ENCODE peak calls at places on chromosomes 7 and 10, in four cellular contexts. Z is IMR-90, I is upper lobe of right lung, S is tibial artery. W is an unnamed sample.

GRCh38 chr10:117615649-117616048 is 73.1 kb downstream of the EMX2 start:
- DNase-seq in Z (no peak), S (no peak), I (no peak), W (no peak)

GRCh38 chr10:89476150-89476549 is 59.2 kb downstream of the SLC16A12 start:
- DNase-seq in I (no peak), S (no peak), Z (no peak), W (no peak)

GRCh38 chr7:122827763-122828162 is 58.5 kb downstream of the CADPS2 start:
- DNase-seq in S (no peak), I (no peak), Z (no peak), W (no peak)

GRCh38 chr7:68963547-68963946 is 634.7 kb upstream of the AUTS2 start:
- DNase-seq in I (no peak), S (no peak), Z (peak; percentile 10), W (no peak)

GRCh38 chr7:120472892-120473291 is 199.9 kb downstream of the KCND2 start:
- DNase-seq in S (no peak), I (no peak), Z (no peak), W (no peak)

GRCh38 chr7:158685727-158686126 is 18.9 kb downstream of the NCAPG2 start:
- DNase-seq in I (no peak), S (no peak), Z (peak; percentile 33), W (no peak)

GRCh38 chr7:101746311-101746710 is 71.1 kb upstream of the CUX1 start:
- DNase-seq in Z (no peak), I (no peak), S (no peak), W (no peak)

GRCh38 chr10:80407836-80408197 is 534 bp upstream of the PRXL2A start:
- DNase-seq in Z (no peak), S (no peak), I (peak; percentile 79), W (no peak)

GRCh38 chr7:23261843-23262452 is 15.4 kb downstream of the GPNMB start:
- DNase-seq in I (no peak), S (peak; percentile 43), Z (peak; percentile 67), W (peak; percentile 42)

GRCh38 chr7:25098096-25099046 is 26.7 kb downstream of the CYCS start:
- DNase-seq in Z (peak; percentile 75), I (no peak), S (peak; percentile 27), W (peak; percentile 34)

GRCh38 chr7:120055300-120055699 is 217.7 kb upstream of the KCND2 start:
- DNase-seq in I (no peak), Z (peak; percentile 78), S (no peak), W (no peak)

GRCh38 chr10:80814147-80814652 is 276.5 kb downstream of the SH2D4B start:
- DNase-seq in I (no peak), S (no peak), Z (no peak), W (no peak)

GRCh38 chr7:100785878-100786277 is 41.4 kb downstream of the EPHB4 start:
- DNase-seq in Z (no peak), I (no peak), S (no peak), W (no peak)

GRCh38 chr10:73247509-73248258 is 629 bp upstream of the DNAJC9 start:
- DNase-seq in I (no peak), S (no peak), Z (peak; percentile 33), W (no peak)

GRCh38 chr10:50788951-50789904 is 49.5 kb downstream of the ASAH2B start:
- DNase-seq in S (no peak), I (no peak), Z (peak; percentile 42), W (no peak)

GRCh38 chr10:88974446-88975376 is 15.9 kb upstream of the FAS start:
- DNase-seq in Z (peak; percentile 44), I (no peak), S (no peak), W (no peak)

GRCh38 chr7:151690597-151690996 is 170.9 kb upstream of the RHEB start:
- DNase-seq in I (no peak), Z (peak; percentile 77), S (no peak), W (no peak)

GRCh38 chr10:13319166-13319565 is 19.3 kb upstream of the PHYH start:
- DNase-seq in S (no peak), Z (no peak), I (no peak), W (no peak)

GRCh38 chr7:27184342-27185012 is 555 bp downstream of the HOXA11 start:
- DNase-seq in S (peak; percentile 45), Z (peak; percentile 27), I (peak; percentile 68), W (no peak)

GRCh38 chr7:37201003-37201875 is 247.4 kb downstream of the ELMO1 start:
- DNase-seq in I (peak; percentile 74), S (peak; percentile 87), Z (peak; percentile 68), W (peak; percentile 10)

GRCh38 chr7:101780281-101780680 is 37.1 kb upstream of the CUX1 start:
- DNase-seq in Z (no peak), S (no peak), I (no peak), W (no peak)

GRCh38 chr10:131946321-131946751 is 35.4 kb downstream of the BNIP3 start:
- DNase-seq in Z (peak; percentile 91), I (peak; percentile 47), S (no peak), W (no peak)

GRCh38 chr10:90817173-90817889 is 40.5 kb downstream of the HTR7 start:
- DNase-seq in Z (no peak), S (no peak), I (no peak), W (no peak)

GRCh38 chr10:127496045-127496444 is 53.1 kb upstream of the NPS start:
- DNase-seq in I (no peak), Z (no peak), S (no peak), W (no peak)

GRCh38 chr10:126016884-126017283 is 120.5 kb downstream of the FANK1 start:
- DNase-seq in I (no peak), Z (no peak), S (no peak), W (no peak)

GRCh38 chr10:103265712-103266329 is 11.1 kb upstream of the INA start:
- DNase-seq in S (peak; percentile 56), Z (peak; percentile 82), I (peak; percentile 33), W (peak; percentile 22)

GRCh38 chr7:101156277-101156676 is 2.0 kb downstream of the AP1S1 start:
- DNase-seq in Z (no peak), I (no peak), S (no peak), W (no peak)

GRCh38 chr10:77911535-77912123 is 14.9 kb downstream of the DLG5 start:
- DNase-seq in S (no peak), I (no peak), Z (peak; percentile 47), W (no peak)

GRCh38 chr10:98488669-98489430 is 42.1 kb upstream of the HPS1 start:
- DNase-seq in I (no peak), S (peak; percentile 56), Z (no peak), W (no peak)

GRCh38 chr7:102154425-102154824 is 132.2 kb upstream of the SH2B2 start:
- DNase-seq in I (no peak), S (no peak), Z (no peak), W (no peak)

GRCh38 chr10:130428936-130429335 is 292.7 kb downstream of the GLRX3 start:
- DNase-seq in Z (no peak), S (no peak), I (no peak), W (no peak)

GRCh38 chr10:84837041-84837766 is 508.8 kb downstream of the CCSER2 start:
- DNase-seq in Z (no peak), I (no peak), S (no peak), W (no peak)

GRCh38 chr7:121544726-121545125 is 148.6 kb upstream of the FAM3C start:
- DNase-seq in I (no peak), Z (peak; percentile 89), S (no peak), W (no peak)

GRCh38 chr7:158025651-158026600 is 561.7 kb downstream of the PTPRN2 start:
- DNase-seq in S (peak; percentile 14), Z (no peak), I (peak; percentile 57), W (peak; percentile 20)

GRCh38 chr10:63427013-63427412 is 38.8 kb downstream of the JMJD1C start:
- DNase-seq in I (no peak), Z (no peak), S (no peak), W (no peak)

GRCh38 chr10:63425512-63425911 is 40.3 kb downstream of the JMJD1C start:
- DNase-seq in Z (no peak), S (no peak), I (no peak), W (no peak)

GRCh38 chr10:63424576-63424975 is 41.2 kb downstream of the JMJD1C start:
- DNase-seq in I (no peak), S (no peak), Z (no peak), W (no peak)

GRCh38 chr10:63421591-63421990 is 44.2 kb downstream of the JMJD1C start:
- DNase-seq in S (no peak), Z (no peak), I (no peak), W (no peak)

DNA sequence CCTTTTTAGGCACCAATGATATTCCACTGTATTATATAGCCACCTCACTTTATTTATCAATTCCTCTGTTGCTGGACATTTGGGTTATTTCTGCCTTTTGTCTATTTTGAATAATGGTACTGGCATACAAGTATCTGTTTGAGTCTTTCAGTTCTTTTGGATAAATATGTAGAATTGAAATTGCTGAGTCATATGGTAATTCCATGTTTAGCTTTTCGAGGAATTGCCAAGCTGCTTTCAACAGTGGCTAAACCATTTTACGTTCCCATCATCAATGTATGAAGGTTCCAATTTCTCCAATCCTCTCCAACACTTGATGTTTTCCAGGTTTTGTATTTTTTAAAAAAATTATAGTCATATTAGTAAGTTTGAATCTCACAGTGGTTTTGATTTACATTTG is 42.3 kb downstream of the JMJD1C start:
- DNase-seq in I (no peak), Z (peak; percentile 18), S (no peak), W (no peak)
- H3K27ac ChIP-seq in I (no peak overlapping the region), Z (no peak overlapping the region), S (no peak overlapping the region), W (no peak overlapping the region)

GRCh38 chr10:71752391-71753090 is 20.8 kb downstream of the VSIR start:
- DNase-seq in Z (peak; percentile 24), I (peak; percentile 60), S (no peak), W (no peak)

GRCh38 chr10:71753960-71754505 is 19.3 kb downstream of the VSIR start:
- DNase-seq in Z (no peak), S (no peak), I (peak; percentile 57), W (no peak)

GRCh38 chr10:71755179-71755879 is 18.0 kb downstream of the VSIR start:
- DNase-seq in Z (no peak), S (no peak), I (no peak), W (no peak)

GRCh38 chr10:71753091-71753959 is 20.0 kb downstream of the VSIR start:
- DNase-seq in S (peak; percentile 81), Z (no peak), I (peak; percentile 77), W (no peak)

DNA sequence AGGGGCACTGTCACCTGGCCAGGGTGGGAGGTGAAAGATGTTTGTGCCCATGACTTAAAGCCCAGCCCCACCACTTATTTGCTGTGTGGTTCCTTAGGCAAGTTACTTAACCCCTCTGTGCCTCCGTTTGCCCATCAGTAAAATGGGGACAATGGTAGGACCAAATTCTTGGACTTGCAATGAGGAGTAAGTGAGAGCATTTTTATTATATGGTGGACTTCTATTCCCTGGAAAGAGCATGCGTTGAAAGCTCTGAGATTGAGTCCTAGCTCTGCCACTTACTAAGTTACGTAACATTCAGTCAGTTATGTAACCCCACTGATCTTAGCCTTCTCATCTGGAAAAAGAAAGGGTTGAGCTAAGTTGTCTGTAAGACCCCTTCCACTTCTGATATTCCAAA is 18.8 kb downstream of the VSIR start:
- DNase-seq in S (no peak), I (no peak), Z (no peak), W (no peak)
- H3K27ac ChIP-seq in S (no peak overlapping the region), I (peak overlapping the region; percentile 69), Z (no peak overlapping the region), W (peak overlapping the region; percentile 86)

GRCh38 chr7:136134503-136134902 is 157.3 kb upstream of the MTPN start:
- DNase-seq in S (no peak), I (no peak), Z (peak; percentile 44), W (no peak)
- H3K27ac ChIP-seq in S (no peak overlapping the region), I (no peak overlapping the region), Z (no peak overlapping the region), W (no peak overlapping the region)

GRCh38 chr10:94363251-94363565 is 469 bp upstream of the NOC3L start:
- DNase-seq in I (no peak), Z (no peak), S (no peak), W (no peak)
- H3K27ac ChIP-seq in I (peak overlapping the region; percentile 39), Z (no peak overlapping the region), S (peak overlapping the region; percentile 75), W (peak overlapping the region; percentile 75)

GRCh38 chr7:154424370-154424769 is 372.2 kb downstream of the DPP6 start:
- DNase-seq in I (no peak), S (no peak), Z (no peak), W (no peak)
- H3K27ac ChIP-seq in I (no peak overlapping the region), S (no peak overlapping the region), Z (no peak overlapping the region), W (no peak overlapping the region)

W was measured in CD4-positive, alpha-beta T cell.